ENCODE peak calls at places on chromosomes 5 and 9, in nine cellular contexts. One of them, this sample, is unnamed.

GRCh38 chr5:84564311-84564710 is 179.6 kb upstream of the EDIL3 start:
- DNase-seq in psoas muscle: no peak
- DNase-seq in MM.1S: no peak
- DNase-seq in heart right ventricle: no peak
- DNase-seq in keratinocyte: no peak
- DNase-seq in stomach: no peak
- DNase-seq in body of pancreas: no peak
- DNase-seq in IMR-90: peak; percentile 33
- DNase-seq in astrocyte: peak; percentile 57
- DNase-seq in this sample: no peak

GRCh38 chr9:127927457-127928231 is 2.9 kb downstream of the PIP5KL1 start:
- DNase-seq in body of pancreas: peak; percentile 89
- DNase-seq in IMR-90: no peak
- DNase-seq in astrocyte: no peak
- DNase-seq in stomach: peak; percentile 82
- DNase-seq in heart right ventricle: no peak
- DNase-seq in MM.1S: peak; percentile 82
- DNase-seq in keratinocyte: peak; percentile 52
- DNase-seq in psoas muscle: no peak
- DNase-seq in this sample: peak; percentile 90

GRCh38 chr5:157971466-157972324 is 112.8 kb upstream of the CLINT1 start:
- DNase-seq in IMR-90: no peak
- DNase-seq in heart right ventricle: no peak
- DNase-seq in astrocyte: no peak
- DNase-seq in keratinocyte: no peak
- DNase-seq in MM.1S: no peak
- DNase-seq in stomach: no peak
- DNase-seq in psoas muscle: no peak
- DNase-seq in body of pancreas: no peak
- DNase-seq in this sample: no peak

GRCh38 chr5:176180339-176180738 is 57.9 kb upstream of the SIMC1 start:
- DNase-seq in MM.1S: no peak
- DNase-seq in stomach: no peak
- DNase-seq in body of pancreas: no peak
- DNase-seq in heart right ventricle: no peak
- DNase-seq in IMR-90: peak; percentile 60
- DNase-seq in keratinocyte: no peak
- DNase-seq in psoas muscle: no peak
- DNase-seq in astrocyte: no peak
- DNase-seq in this sample: no peak

GRCh38 chr5:106269252-106269843 is 1401.4 kb downstream of the EFNA5 start:
- DNase-seq in body of pancreas: no peak
- DNase-seq in IMR-90: peak; percentile 57
- DNase-seq in keratinocyte: peak; percentile 7
- DNase-seq in heart right ventricle: no peak
- DNase-seq in stomach: no peak
- DNase-seq in MM.1S: no peak
- DNase-seq in psoas muscle: no peak
- DNase-seq in astrocyte: peak; percentile 25
- DNase-seq in this sample: no peak

GRCh38 chr5:1545798-1546355 is 22.1 kb upstream of the LPCAT1 start:
- DNase-seq in stomach: no peak
- DNase-seq in MM.1S: no peak
- DNase-seq in body of pancreas: no peak
- DNase-seq in astrocyte: no peak
- DNase-seq in IMR-90: no peak
- DNase-seq in keratinocyte: peak; percentile 55
- DNase-seq in heart right ventricle: no peak
- DNase-seq in psoas muscle: no peak
- DNase-seq in this sample: peak; percentile 71

GRCh38 chr5:88692979-88693932 is 189.7 kb downstream of the MEF2C start:
- DNase-seq in keratinocyte: no peak
- DNase-seq in heart right ventricle: no peak
- DNase-seq in body of pancreas: no peak
- DNase-seq in MM.1S: no peak
- DNase-seq in IMR-90: no peak
- DNase-seq in astrocyte: no peak
- DNase-seq in psoas muscle: no peak
- DNase-seq in stomach: no peak
- DNase-seq in this sample: no peak

GRCh38 chr9:113674436-113674835 is 201.7 kb upstream of the ZNF618 start:
- DNase-seq in stomach: no peak
- DNase-seq in IMR-90: peak; percentile 80
- DNase-seq in MM.1S: no peak
- DNase-seq in psoas muscle: no peak
- DNase-seq in heart right ventricle: no peak
- DNase-seq in keratinocyte: no peak
- DNase-seq in astrocyte: peak; percentile 74
- DNase-seq in body of pancreas: no peak
- DNase-seq in this sample: no peak

GRCh38 chr5:154315196-154315595 is 124.7 kb downstream of the GALNT10 start:
- DNase-seq in stomach: no peak
- DNase-seq in heart right ventricle: no peak
- DNase-seq in body of pancreas: no peak
- DNase-seq in MM.1S: no peak
- DNase-seq in keratinocyte: no peak
- DNase-seq in astrocyte: no peak
- DNase-seq in psoas muscle: no peak
- DNase-seq in IMR-90: no peak
- DNase-seq in this sample: no peak

GRCh38 chr9:123946257-123946855 is 16.4 kb upstream of the DENND1A start:
- DNase-seq in body of pancreas: no peak
- DNase-seq in psoas muscle: no peak
- DNase-seq in MM.1S: no peak
- DNase-seq in heart right ventricle: no peak
- DNase-seq in astrocyte: no peak
- DNase-seq in keratinocyte: no peak
- DNase-seq in IMR-90: no peak
- DNase-seq in stomach: no peak
- DNase-seq in this sample: no peak

GRCh38 chr5:80762573-80762972 is 107.8 kb upstream of the DHFR start:
- DNase-seq in keratinocyte: no peak
- DNase-seq in body of pancreas: no peak
- DNase-seq in stomach: no peak
- DNase-seq in MM.1S: no peak
- DNase-seq in astrocyte: no peak
- DNase-seq in heart right ventricle: no peak
- DNase-seq in psoas muscle: no peak
- DNase-seq in IMR-90: no peak
- DNase-seq in this sample: no peak

GRCh38 chr5:116789522-116789921 is 214.9 kb upstream of the SEMA6A start:
- DNase-seq in keratinocyte: no peak
- DNase-seq in psoas muscle: no peak
- DNase-seq in body of pancreas: no peak
- DNase-seq in astrocyte: no peak
- DNase-seq in heart right ventricle: no peak
- DNase-seq in IMR-90: no peak
- DNase-seq in MM.1S: no peak
- DNase-seq in stomach: no peak
- DNase-seq in this sample: no peak

GRCh38 chr5:66861402-66861801 is 265.2 kb downstream of the MAST4 start:
- DNase-seq in stomach: no peak
- DNase-seq in keratinocyte: no peak
- DNase-seq in body of pancreas: no peak
- DNase-seq in psoas muscle: no peak
- DNase-seq in astrocyte: no peak
- DNase-seq in IMR-90: no peak
- DNase-seq in MM.1S: no peak
- DNase-seq in heart right ventricle: no peak
- DNase-seq in this sample: no peak

GRCh38 chr5:175216991-175217390 is 227.0 kb downstream of the DRD1 start:
- DNase-seq in astrocyte: peak; percentile 82
- DNase-seq in keratinocyte: no peak
- DNase-seq in stomach: no peak
- DNase-seq in body of pancreas: no peak
- DNase-seq in psoas muscle: peak; percentile 25
- DNase-seq in IMR-90: peak; percentile 43
- DNase-seq in heart right ventricle: no peak
- DNase-seq in MM.1S: no peak
- DNase-seq in this sample: no peak

GRCh38 chr9:112233769-112234168 is 58.7 kb upstream of the SUSD1 start:
- DNase-seq in astrocyte: peak; percentile 62
- DNase-seq in stomach: no peak
- DNase-seq in keratinocyte: no peak
- DNase-seq in body of pancreas: no peak
- DNase-seq in psoas muscle: peak; percentile 16
- DNase-seq in IMR-90: peak; percentile 60
- DNase-seq in MM.1S: no peak
- DNase-seq in heart right ventricle: no peak
- DNase-seq in this sample: no peak

GRCh38 chr9:81535542-81536241 is 153.7 kb downstream of the TLE1 start:
- DNase-seq in keratinocyte: no peak
- DNase-seq in astrocyte: peak; percentile 80
- DNase-seq in body of pancreas: no peak
- DNase-seq in psoas muscle: no peak
- DNase-seq in MM.1S: no peak
- DNase-seq in IMR-90: peak; percentile 83
- DNase-seq in heart right ventricle: no peak
- DNase-seq in stomach: no peak
- DNase-seq in this sample: no peak

GRCh38 chr5:63011158-63011557 is 432.5 kb downstream of the LRRC70 start:
- DNase-seq in MM.1S: no peak
- DNase-seq in body of pancreas: no peak
- DNase-seq in astrocyte: no peak
- DNase-seq in IMR-90: no peak
- DNase-seq in heart right ventricle: no peak
- DNase-seq in stomach: no peak
- DNase-seq in psoas muscle: no peak
- DNase-seq in keratinocyte: no peak
- DNase-seq in this sample: no peak

GRCh38 chr5:144377207-144377606 is 206.5 kb downstream of the KCTD16 start:
- DNase-seq in stomach: no peak
- DNase-seq in psoas muscle: no peak
- DNase-seq in IMR-90: no peak
- DNase-seq in astrocyte: no peak
- DNase-seq in heart right ventricle: no peak
- DNase-seq in keratinocyte: no peak
- DNase-seq in MM.1S: no peak
- DNase-seq in body of pancreas: no peak
- DNase-seq in this sample: no peak

GRCh38 chr9:19464764-19465570 is 56.2 kb downstream of the ACER2 start:
- DNase-seq in stomach: peak; percentile 78
- DNase-seq in astrocyte: peak; percentile 70
- DNase-seq in body of pancreas: peak; percentile 94
- DNase-seq in keratinocyte: no peak
- DNase-seq in MM.1S: peak; percentile 74
- DNase-seq in IMR-90: peak; percentile 81
- DNase-seq in heart right ventricle: peak; percentile 68
- DNase-seq in psoas muscle: peak; percentile 79
- DNase-seq in this sample: peak; percentile 84

GRCh38 chr5:9284781-9285307 is 261.0 kb downstream of the SEMA5A start:
- DNase-seq in keratinocyte: no peak
- DNase-seq in MM.1S: no peak
- DNase-seq in IMR-90: peak; percentile 58
- DNase-seq in heart right ventricle: peak; percentile 32
- DNase-seq in stomach: no peak
- DNase-seq in astrocyte: no peak
- DNase-seq in body of pancreas: no peak
- DNase-seq in psoas muscle: no peak
- DNase-seq in this sample: no peak
- TF ChIP-seq CTCF in keratinocyte: no peak
- TF ChIP-seq CTCF in MM.1S: no peak
- TF ChIP-seq CTCF in IMR-90: no peak
- TF ChIP-seq CTCF in heart right ventricle: no peak
- TF ChIP-seq CTCF in stomach: no peak
- TF ChIP-seq CTCF in astrocyte: no peak
- TF ChIP-seq CTCF in body of pancreas: no peak
- TF ChIP-seq CTCF in psoas muscle: no peak
- TF ChIP-seq CTCF in this sample: no peak

DNA sequence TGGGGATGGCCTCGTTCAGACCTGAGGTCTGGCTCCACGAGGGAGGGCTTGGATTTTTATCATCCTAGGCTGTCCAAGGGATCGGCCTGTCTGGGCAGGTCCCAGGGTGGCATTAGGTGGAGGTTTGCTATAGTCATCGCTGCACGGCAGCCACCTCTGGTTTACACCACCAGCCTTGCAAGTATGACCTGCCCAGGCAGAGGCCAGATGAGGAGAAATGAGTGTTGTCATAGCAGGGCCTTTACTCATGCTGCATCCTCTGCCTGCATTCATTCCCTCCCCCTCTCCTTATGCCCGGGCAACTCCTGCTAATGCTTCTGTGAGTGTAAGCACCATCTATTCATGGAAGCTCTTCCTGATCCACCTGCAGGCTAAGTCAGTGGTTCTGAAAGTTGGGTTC is 15.3 kb upstream of the NDST1 start:
- DNase-seq in heart right ventricle: no peak
- DNase-seq in IMR-90: peak; percentile 87
- DNase-seq in keratinocyte: peak; percentile 99
- DNase-seq in body of pancreas: no peak
- DNase-seq in psoas muscle: no peak
- DNase-seq in stomach: no peak
- DNase-seq in MM.1S: no peak
- DNase-seq in astrocyte: peak; percentile 76
- DNase-seq in this sample: no peak
- H3K27ac ChIP-seq in heart right ventricle: no peak overlapping the region
- H3K27ac ChIP-seq in IMR-90: peak overlapping the region; percentile 80
- H3K27ac ChIP-seq in keratinocyte: peak overlapping the region; percentile 88
- H3K27ac ChIP-seq in body of pancreas: no peak overlapping the region
- H3K27ac ChIP-seq in psoas muscle: peak overlapping the region; percentile 53
- H3K27ac ChIP-seq in stomach: no peak overlapping the region
- H3K27ac ChIP-seq in MM.1S: no peak overlapping the region
- H3K27ac ChIP-seq in astrocyte: peak overlapping the region; percentile 55
- H3K27ac ChIP-seq in this sample: peak overlapping the region; percentile 91

GRCh38 chr5:37002176-37002751 is 125.7 kb downstream of the NIPBL start:
- DNase-seq in heart right ventricle: no peak
- DNase-seq in body of pancreas: no peak
- DNase-seq in IMR-90: no peak
- DNase-seq in MM.1S: no peak
- DNase-seq in keratinocyte: no peak
- DNase-seq in astrocyte: no peak
- DNase-seq in stomach: no peak
- DNase-seq in psoas muscle: no peak
- DNase-seq in this sample: no peak

GRCh38 chr5:36998578-36998977 is 122.0 kb downstream of the NIPBL start:
- DNase-seq in IMR-90: no peak
- DNase-seq in MM.1S: no peak
- DNase-seq in heart right ventricle: no peak
- DNase-seq in psoas muscle: no peak
- DNase-seq in astrocyte: no peak
- DNase-seq in keratinocyte: no peak
- DNase-seq in stomach: no peak
- DNase-seq in body of pancreas: no peak
- DNase-seq in this sample: no peak
- H3K36me3 ChIP-seq in IMR-90: peaks cover 10% of the 10 kb centered on the region
- H3K36me3 ChIP-seq in MM.1S: peaks cover 2% of the 10 kb centered on the region
- H3K36me3 ChIP-seq in heart right ventricle: peaks cover 9% of the 10 kb centered on the region
- H3K36me3 ChIP-seq in psoas muscle: peaks cover 86% of the 10 kb centered on the region
- H3K36me3 ChIP-seq in astrocyte: peaks cover 14% of the 10 kb centered on the region
- H3K36me3 ChIP-seq in keratinocyte: no peaks in the 10 kb centered on the region
- H3K36me3 ChIP-seq in stomach: peaks cover 72% of the 10 kb centered on the region
- H3K36me3 ChIP-seq in body of pancreas: no peaks in the 10 kb centered on the region
- H3K36me3 ChIP-seq in this sample: peaks cover 73% of the 10 kb centered on the region

DNA sequence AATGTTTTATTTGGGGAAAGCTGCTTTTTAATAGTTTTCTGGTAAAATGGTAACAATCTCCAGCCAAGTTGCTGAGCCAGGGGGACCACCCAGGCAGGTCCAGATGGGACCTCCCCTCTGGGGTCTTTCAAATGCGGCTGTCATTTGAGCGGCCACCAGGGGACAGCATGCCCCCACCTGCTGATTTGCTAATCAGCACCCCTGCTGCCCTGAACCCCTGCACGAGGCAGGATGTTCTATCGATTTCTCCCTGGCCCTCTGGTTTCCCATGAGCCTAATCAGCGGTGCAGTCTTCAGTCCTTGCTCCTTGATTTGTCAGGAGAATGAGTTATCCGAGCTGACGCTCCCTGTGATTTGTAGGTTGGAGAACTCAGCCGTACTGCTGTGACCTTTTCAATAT is 247.0 kb downstream of the FSTL4 start:
- DNase-seq in keratinocyte: no peak
- DNase-seq in MM.1S: no peak
- DNase-seq in stomach: no peak
- DNase-seq in body of pancreas: no peak
- DNase-seq in astrocyte: no peak
- DNase-seq in heart right ventricle: no peak
- DNase-seq in IMR-90: no peak
- DNase-seq in psoas muscle: no peak
- DNase-seq in this sample: no peak
- TF ChIP-seq CTCF in keratinocyte: peak; percentile 51
- TF ChIP-seq CTCF in MM.1S: peak; percentile 10
- TF ChIP-seq CTCF in stomach: no peak
- TF ChIP-seq CTCF in body of pancreas: no peak
- TF ChIP-seq CTCF in astrocyte: no peak
- TF ChIP-seq CTCF in heart right ventricle: peak; percentile 41
- TF ChIP-seq CTCF in IMR-90: peak; percentile 3
- TF ChIP-seq CTCF in psoas muscle: no peak
- TF ChIP-seq CTCF in this sample: peak; percentile 14